ENCODE peak calls at places on chromosomes 7 and 10, in seven cellular contexts. R is ovary; K is brain microvascular endothelial cell; F is endodermal cell; I is CD4-positive, alpha-beta T cell; T is retinal pigment epithelial cell; U is AG09319. H is an unnamed sample.

GRCh38 chr7:151076863-151077704 is 3.5 kb downstream of the FASTK start:
- DNase-seq in R (peak), K (no peak), F (peak), I (no peak), T (no peak), U (no peak), H (no peak)

GRCh38 chr10:23155166-23155565 is 36.9 kb upstream of the PTF1A start:
- DNase-seq in R (no peak), K (no peak), F (no peak), I (no peak), T (no peak), U (no peak), H (no peak)

GRCh38 chr10:69336952-69337311 is 58.6 kb downstream of the HK1 start:
- DNase-seq in R (no peak), K (no peak), F (no peak), I (no peak), T (no peak), U (no peak), H (no peak)

GRCh38 chr7:105304040-105304895 is 84.5 kb downstream of the SRPK2 start:
- DNase-seq in R (no peak), K (peak), F (no peak), I (no peak), T (no peak), U (peak), H (no peak)

GRCh38 chr10:74991435-74991834 is 120.0 kb upstream of the SAMD8 start:
- DNase-seq in R (no peak), K (no peak), F (no peak), I (no peak), T (peak), U (no peak), H (no peak)

GRCh38 chr10:121312582-121312981 is 285.7 kb downstream of the FGFR2 start:
- DNase-seq in R (no peak), K (no peak), F (no peak), I (no peak), T (no peak), U (no peak), H (no peak)

GRCh38 chr10:8581521-8582225 is 527.2 kb downstream of the GATA3 start:
- DNase-seq in R (no peak), K (no peak), F (no peak), I (no peak), T (no peak), U (no peak), H (no peak)

GRCh38 chr7:17299477-17299991 is 1.1 kb downstream of the AHR start:
- DNase-seq in R (no peak), K (no peak), F (peak), I (no peak), T (no peak), U (no peak), H (no peak)

GRCh38 chr10:22712959-22713852 is 1.2 kb downstream of the PIP4K2A start:
- DNase-seq in R (peak), K (no peak), F (peak), I (peak), T (no peak), U (no peak), H (no peak)

GRCh38 chr7:74187915-74188675 is 13.9 kb downstream of the EIF4H start:
- DNase-seq in R (no peak), K (no peak), F (no peak), I (no peak), T (no peak), U (no peak), H (no peak)

GRCh38 chr10:75234683-75235374 is 928 bp downstream of the COMTD1 start:
- DNase-seq in R (peak), K (no peak), F (peak), I (peak), T (no peak), U (no peak), H (no peak)

GRCh38 chr10:22988581-22989360 is 60.9 kb downstream of the ARMC3 start:
- DNase-seq in R (peak), K (peak), F (peak), I (peak), T (no peak), U (no peak), H (peak)

GRCh38 chr10:104903433-104903832 is 262.3 kb downstream of the SORCS3 start:
- DNase-seq in R (no peak), K (no peak), F (no peak), I (no peak), T (no peak), U (no peak), H (no peak)

GRCh38 chr10:52923520-52923919 is 150.9 kb upstream of the MBL2 start:
- DNase-seq in R (no peak), K (no peak), F (peak), I (no peak), T (no peak), U (no peak), H (no peak)

GRCh38 chr10:69449841-69450240 is 1.4 kb upstream of the TSPAN15 start:
- DNase-seq in R (no peak), K (peak), F (peak), I (peak), T (peak), U (no peak), H (no peak)

GRCh38 chr7:122902751-122903495 is 16.7 kb upstream of the CADPS2 start:
- DNase-seq in R (no peak), K (no peak), F (no peak), I (no peak), T (no peak), U (no peak), H (no peak)

GRCh38 chr10:47353351-47353750 is 5.2 kb downstream of the RBP3 start:
- DNase-seq in R (no peak), K (no peak), F (no peak), I (no peak), T (no peak), U (no peak), H (no peak)

GRCh38 chr10:47351899-47352815 is 4.0 kb downstream of the RBP3 start:
- DNase-seq in R (no peak), K (no peak), F (peak), I (no peak), T (no peak), U (no peak), H (no peak)

GRCh38 chr10:47354900-47355299 is 6.7 kb downstream of the RBP3 start:
- DNase-seq in R (no peak), K (no peak), F (no peak), I (no peak), T (no peak), U (no peak), H (no peak)

GRCh38 chr10:47356708-47357107 is 8.5 kb downstream of the RBP3 start:
- DNase-seq in R (no peak), K (no peak), F (no peak), I (no peak), T (no peak), U (no peak), H (no peak)

DNA sequence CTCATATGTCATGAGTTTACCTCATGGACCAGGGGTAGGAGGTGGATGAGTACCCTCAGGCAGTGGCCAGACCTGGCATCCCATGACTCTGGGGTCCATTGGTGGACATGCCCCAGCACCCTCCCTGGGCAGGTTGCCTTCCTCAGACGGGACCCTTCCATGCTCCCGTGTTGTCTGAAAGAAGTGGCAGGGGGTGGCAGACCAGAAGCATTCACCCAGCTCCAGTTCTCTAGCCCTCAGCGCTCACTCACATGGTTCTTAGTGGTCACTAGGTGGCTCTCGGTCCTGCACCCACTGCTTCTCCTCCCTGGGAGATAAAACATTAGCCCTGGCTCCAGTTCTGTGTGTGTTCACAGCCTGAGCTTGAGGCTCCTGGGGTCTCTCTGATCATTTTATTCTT is 6.0 kb downstream of the RBP3 start:
- DNase-seq in R (no peak), K (peak), F (no peak), I (no peak), T (no peak), U (no peak), H (no peak)
- TF ChIP-seq CTCF in R (no peak), K (peak), F (peak), I (no peak), T (peak), U (peak), H (no peak)

DNA sequence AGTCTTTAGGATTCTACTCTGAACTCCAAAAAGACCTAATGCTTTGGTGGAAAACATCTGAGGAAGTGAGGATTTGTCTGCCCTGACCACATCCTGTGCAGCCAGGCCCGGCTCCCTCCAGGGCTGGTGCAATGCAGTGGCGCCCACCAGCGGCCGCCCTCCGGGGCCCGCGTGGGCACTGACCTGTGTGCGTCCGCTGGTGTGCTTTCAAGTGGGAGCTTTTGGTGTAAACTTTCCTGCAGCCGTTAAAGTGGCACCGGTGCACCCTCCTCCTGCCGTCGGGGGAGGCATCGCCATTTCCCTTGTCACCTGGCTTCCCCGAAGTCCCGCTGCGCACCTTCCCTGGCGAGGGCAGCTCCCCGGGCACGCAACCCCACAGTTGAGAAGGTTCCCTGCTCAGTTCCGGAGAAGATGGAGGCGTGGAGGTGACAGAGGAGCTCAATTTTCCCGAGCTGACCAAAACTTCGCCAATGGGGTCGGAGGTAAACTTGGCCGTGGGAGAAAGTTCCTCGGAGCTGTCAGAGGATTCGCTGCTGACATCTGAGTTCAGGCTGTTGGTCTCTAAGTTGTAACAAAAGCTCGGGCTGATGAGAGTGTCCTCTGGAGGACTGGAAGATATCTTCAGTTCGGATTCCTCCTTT is 3.4 kb downstream of the KLF6 start:
- DNase-seq in R (peak), K (peak), F (peak), I (no peak), T (no peak), U (no peak), H (no peak)
- TF ChIP-seq CTCF in R (peak), K (peak), F (peak), I (peak), T (peak), U (peak), H (no peak)

GRCh38 chr10:5411941-5412276 is 448 bp upstream of the NET1 start:
- DNase-seq in R (no peak), K (no peak), F (no peak), I (no peak), T (no peak), U (no peak), H (no peak)

GRCh38 chr10:5412277-5412941 is at the start of gene NET1:
- DNase-seq in R (peak), K (peak), F (peak), I (peak), T (peak), U (peak), H (peak)

GRCh38 chr10:5402798-5403197 is 1.8 kb downstream of the TUBAL3 start:
- DNase-seq in R (no peak), K (no peak), F (no peak), I (no peak), T (no peak), U (no peak), H (no peak)

GRCh38 chr10:5404188-5405041 is at the start of gene TUBAL3:
- DNase-seq in R (no peak), K (no peak), F (no peak), I (no peak), T (no peak), U (no peak), H (no peak)

DNA sequence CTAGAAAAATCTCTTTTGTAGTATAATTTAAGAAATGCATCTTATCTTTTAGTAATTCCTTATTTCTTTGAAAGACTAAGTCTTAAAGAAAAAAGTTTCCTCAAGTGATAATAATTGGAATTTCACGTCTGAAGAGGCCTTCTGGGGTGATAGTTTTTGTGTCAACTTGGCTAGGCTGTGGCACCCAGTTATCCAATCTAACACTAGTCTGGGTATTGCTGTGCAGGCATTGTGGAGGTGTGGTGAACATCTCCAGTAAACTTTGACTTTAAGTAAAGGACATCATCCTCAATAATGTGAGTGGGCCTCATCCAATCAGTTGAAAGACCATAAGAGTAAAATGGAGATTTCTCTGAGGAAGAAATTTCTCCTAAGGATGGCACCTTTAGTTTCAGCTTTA is 2.3 kb upstream of the TUBAL3 start:
- DNase-seq in R (no peak), K (no peak), F (no peak), I (no peak), T (no peak), U (no peak), H (no peak)
- TF ChIP-seq CTCF in R (no peak), K (no peak), F (no peak), I (no peak), T (no peak), U (no peak), H (no peak)

GRCh38 chr7:108246227-108246837 is 116.2 kb upstream of the LAMB4 start:
- DNase-seq in R (no peak), K (peak), F (peak), I (no peak), T (peak), U (peak), H (no peak)
- TF ChIP-seq CTCF in R (no peak), K (peak), F (no peak), I (no peak), T (no peak), U (peak), H (no peak)

GRCh38 chr10:132707776-132708171 is 78.2 kb downstream of the NKX6-2 start:
- DNase-seq in R (no peak), K (no peak), F (peak), I (no peak), T (no peak), U (no peak), H (peak)
- TF ChIP-seq CTCF in R (no peak), K (no peak), F (no peak), I (no peak), T (no peak), U (no peak), H (no peak)

DNA sequence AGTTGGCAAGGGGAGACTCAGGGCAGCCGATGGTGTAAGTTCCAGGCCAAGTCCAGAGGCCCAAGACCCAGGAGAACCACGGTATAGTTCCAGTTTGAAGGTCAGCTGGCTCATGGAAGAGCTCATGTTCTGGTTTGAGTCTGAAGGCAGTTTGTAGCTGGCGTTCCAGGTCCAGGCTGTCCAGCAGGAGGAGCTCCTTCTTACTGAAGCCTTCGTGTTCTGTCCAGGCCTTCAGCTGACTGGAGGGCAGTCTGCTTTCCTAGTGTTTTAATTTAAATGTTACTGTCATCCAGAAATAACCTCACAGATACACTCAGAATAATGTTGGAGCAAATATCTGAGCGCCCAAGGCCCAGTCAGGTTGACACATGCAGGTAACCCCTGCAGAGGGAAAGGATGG is 4.2 kb downstream of the SUN1 start:
- DNase-seq in R (no peak), K (peak), F (peak), I (no peak), T (no peak), U (no peak), H (no peak)
- TF ChIP-seq CTCF in R (no peak), K (peak), F (peak), I (no peak), T (peak), U (peak), H (no peak)

GRCh38 chr10:101843032-101843991 is at the start of gene KCNIP2:
- DNase-seq in R (no peak), K (no peak), F (peak), I (peak), T (no peak), U (no peak), H (no peak)
- TF ChIP-seq CTCF in R (no peak), K (peak), F (peak), I (peak), T (peak), U (peak), H (no peak)

DNA sequence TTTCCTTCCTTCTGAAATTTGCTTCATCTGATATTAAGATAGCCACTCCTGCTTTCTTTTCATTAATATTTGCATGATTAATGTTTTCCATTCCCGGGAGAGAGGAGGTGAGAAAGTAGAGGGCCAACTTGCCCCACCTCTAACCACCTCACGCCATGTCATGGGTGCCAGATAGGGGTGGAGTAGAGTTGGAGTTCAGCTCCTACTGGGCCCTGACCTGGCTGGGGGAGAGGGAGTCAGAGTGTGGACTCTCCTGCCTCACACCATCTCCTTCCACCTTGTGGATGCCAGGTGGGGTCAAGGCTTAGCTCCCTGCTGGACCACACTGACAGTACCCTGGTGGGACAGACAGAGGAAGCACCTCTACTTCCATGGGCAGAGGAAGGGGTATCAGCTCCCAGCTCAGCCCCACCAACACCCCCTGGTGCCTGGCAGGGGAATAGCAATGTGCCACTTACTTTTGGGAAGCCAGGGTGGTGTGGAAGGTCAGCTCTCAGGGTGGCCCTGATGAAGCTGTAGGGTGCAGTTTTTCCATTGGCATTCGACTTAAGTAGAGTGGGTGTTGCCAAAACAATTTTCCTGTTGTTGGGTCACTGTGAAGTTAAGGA is 28.0 kb downstream of the CHST12 start:
- DNase-seq in R (no peak), K (no peak), F (peak), I (peak), T (no peak), U (no peak), H (no peak)
- TF ChIP-seq CTCF in R (no peak), K (peak), F (peak), I (peak), T (peak), U (peak), H (no peak)

GRCh38 chr7:12436126-12436525 is 32.5 kb upstream of the VWDE start:
- DNase-seq in R (no peak), K (no peak), F (no peak), I (no peak), T (no peak), U (no peak), H (no peak)

GRCh38 chr7:12431886-12432285 is 28.2 kb upstream of the VWDE start:
- DNase-seq in R (no peak), K (peak), F (peak), I (no peak), T (no peak), U (no peak), H (no peak)

GRCh38 chr7:12436896-12437535 is 33.4 kb upstream of the VWDE start:
- DNase-seq in R (no peak), K (peak), F (peak), I (no peak), T (no peak), U (no peak), H (no peak)

DNA sequence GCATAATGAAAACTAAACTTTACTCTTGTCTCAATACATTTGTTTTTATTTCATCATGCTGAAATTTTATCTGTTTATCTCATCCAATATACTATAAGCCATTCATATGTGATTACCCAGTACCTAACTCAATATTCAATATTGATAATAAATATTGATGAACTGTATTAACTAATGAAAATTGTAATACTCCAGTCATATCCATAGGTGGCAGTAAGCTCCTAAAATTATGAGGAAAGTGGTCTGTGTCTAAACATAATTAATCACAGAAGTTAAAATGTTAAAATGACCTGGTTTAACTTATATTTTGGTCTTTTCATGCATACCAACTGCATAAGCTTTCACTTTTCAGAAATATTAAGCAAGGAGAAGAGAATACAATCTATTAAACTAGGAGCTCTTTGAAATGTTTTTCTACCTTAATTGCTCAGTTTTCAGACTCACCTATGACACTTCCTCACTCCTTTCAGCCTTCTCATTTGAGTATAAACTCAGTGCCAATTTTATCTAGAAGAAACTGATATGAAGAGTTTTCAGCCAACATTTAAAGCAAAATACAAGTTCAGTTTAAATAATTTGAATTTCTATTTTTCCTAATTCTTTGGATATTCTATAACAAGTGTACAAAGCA is 30.5 kb upstream of the VWDE start:
- DNase-seq in R (no peak), K (no peak), F (no peak), I (no peak), T (no peak), U (no peak), H (no peak)
- TF ChIP-seq CTCF in R (no peak), K (peak), F (peak), I (peak), T (peak), U (peak), H (no peak)